ENCODE peak calls at places on chromosomes 4 and X, in four cellular contexts. N is PC-3, Z is sigmoid colon, E is mammary epithelial cell. P is an unnamed sample.

GRCh38 chr4:156388826-156389225 is 435.2 kb upstream of the CTSO start:
- DNase-seq in N (peak), Z (no peak), E (no peak), P (no peak)

GRCh38 chr4:120096508-120097297 is 30.1 kb upstream of the MAD2L1 start:
- DNase-seq in N (peak), E (no peak), Z (no peak), P (no peak)

GRCh38 chrX:25561190-25561589 is 545.4 kb upstream of the ARX start:
- DNase-seq in E (no peak), N (no peak), Z (no peak), P (no peak)

GRCh38 chrX:69951756-69952155 is 98.0 kb downstream of the AWAT2 start:
- DNase-seq in N (no peak), Z (no peak), E (no peak), P (no peak)

GRCh38 chrX:11555759-11556158 is 110.0 kb downstream of the ARHGAP6 start:
- DNase-seq in E (no peak), N (peak), Z (no peak), P (no peak)

GRCh38 chr4:7441201-7441600 is 6.5 kb upstream of the PSAPL1 start:
- DNase-seq in E (no peak), Z (no peak), N (no peak), P (no peak)

GRCh38 chrX:48785156-48785524 is 1.2 kb upstream of the GATA1 start:
- DNase-seq in E (no peak), N (no peak), Z (no peak), P (no peak)

GRCh38 chr4:165384608-165385007 is 5.8 kb downstream of the CPE start:
- DNase-seq in N (no peak), Z (no peak), E (no peak), P (no peak)

GRCh38 chr4:18075823-18076433 is 54.4 kb upstream of the LCORL start:
- DNase-seq in E (no peak), Z (no peak), N (peak), P (no peak)

GRCh38 chr4:112170451-112170993 is 25.3 kb downstream of the FAM241A start:
- DNase-seq in N (peak), Z (no peak), E (peak), P (no peak)

GRCh38 chrX:139559383-139560042 is 29.0 kb downstream of the F9 start:
- DNase-seq in N (peak), E (peak), Z (no peak), P (no peak)

GRCh38 chr4:38529189-38530115 is 134.5 kb upstream of the KLF3 start:
- DNase-seq in Z (no peak), N (peak), E (no peak), P (peak)

GRCh38 chrX:23668335-23668734 is 1.0 kb downstream of the PRDX4 start:
- DNase-seq in N (peak), Z (no peak), E (no peak), P (no peak)

GRCh38 chr4:85756938-85757337 is 282.0 kb downstream of the ARHGAP24 start:
- DNase-seq in Z (no peak), N (peak), E (no peak), P (no peak)

GRCh38 chr4:123516576-123516975 is 120.0 kb downstream of the SPRY1 start:
- DNase-seq in N (no peak), Z (no peak), E (no peak), P (no peak)

GRCh38 chr4:139933541-139933940 is 220.4 kb downstream of the MAML3 start:
- DNase-seq in E (no peak), Z (no peak), N (no peak), P (no peak)